ENCODE peak calls at places on chromosomes 5 and 9, in five cellular contexts. Z is mucosa of gallbladder; S is ELF-1; G is HCEC 1CT; M is activated CD4-positive, alpha-beta T cell treated with anti-CD3 and anti-CD28 coated beads, Interleukin-2, amount 50 U/mL, for 48 hours. F is an unnamed sample.

GRCh38 chr5:143397302-143398052 is 6.0 kb downstream of the NR3C1 start:
- DNase-seq in M (no peak), S (no peak), G (no peak), Z (no peak), F (no peak)

GRCh38 chr9:137836151-137836830 is 41.3 kb upstream of the CACNA1B start:
- DNase-seq in G (no peak), S (no peak), Z (no peak), M (no peak), F (no peak)

GRCh38 chr9:133521122-133522072 is 3.4 kb downstream of the MYMK start:
- DNase-seq in G (no peak), Z (peak; percentile 85), S (no peak), M (no peak), F (no peak)

GRCh38 chr9:79353856-79354520 is 217.8 kb upstream of the TLE4 start:
- DNase-seq in M (no peak), Z (no peak), S (no peak), G (peak; percentile 80), F (no peak)

GRCh38 chr9:137084526-137084925 is 2.3 kb upstream of the MAN1B1 start:
- DNase-seq in Z (no peak), G (no peak), S (no peak), M (no peak), F (no peak)

GRCh38 chr5:176355400-176356178 is 6.0 kb downstream of the KIAA1191 start:
- DNase-seq in S (peak; percentile 17), Z (no peak), M (no peak), G (no peak), F (no peak)

GRCh38 chr9:16954032-16954431 is 83.6 kb upstream of the BNC2 start:
- DNase-seq in G (no peak), S (no peak), M (no peak), Z (no peak), F (no peak)

GRCh38 chr5:55897905-55898304 is 46.7 kb downstream of the IL31RA start:
- DNase-seq in G (peak; percentile 24), M (peak; percentile 29), Z (no peak), S (peak; percentile 78), F (no peak)

GRCh38 chr5:132498152-132498551 is 7.6 kb upstream of the IRF1 start:
- DNase-seq in S (no peak), M (peak; percentile 6), G (peak; percentile 42), Z (peak; percentile 15), F (no peak)

GRCh38 chr9:76751011-76751410 is 13.2 kb upstream of the PCA3 start:
- DNase-seq in M (no peak), Z (no peak), G (no peak), S (no peak), F (no peak)

GRCh38 chr9:128470560-128470959 is 14.8 kb downstream of the ODF2 start:
- DNase-seq in Z (no peak), M (no peak), G (peak; percentile 6), S (no peak), F (no peak)

GRCh38 chr5:30331534-30331933 is 862.0 kb upstream of the CDH6 start:
- DNase-seq in G (no peak), Z (no peak), S (no peak), M (no peak), F (no peak)

GRCh38 chr5:154138701-154139100 is 51.8 kb upstream of the GALNT10 start:
- DNase-seq in G (no peak), Z (peak; percentile 17), S (peak; percentile 48), M (no peak), F (no peak)

F was measured in Calu3.